ENCODE peak calls at places on chromosomes 11 and 22, in nine cellular contexts. R is HepG2, F is nephron progenitor cell, N is fibroblast of mammary gland, L is RWPE1, A is K562, Y is neural crest cell, H is HFF-Myc, X is B cell. S is an unnamed sample.

GRCh38 chr11:35073691-35074382 is 65.1 kb upstream of the CD44 start:
- DNase-seq in R (no peak), F (no peak), N (peak; percentile 51), L (no peak), A (no peak), Y (no peak), H (no peak), X (no peak), S (no peak)

GRCh38 chr11:126080206-126080941 is 17.7 kb upstream of the CDON start:
- DNase-seq in R (no peak), F (peak; percentile 22), N (peak; percentile 6), L (no peak), A (no peak), Y (no peak), H (no peak), X (no peak), S (no peak)

GRCh38 chr11:76184551-76184993 is 21.7 kb downstream of the WNT11 start:
- DNase-seq in R (no peak), F (no peak), N (no peak), L (no peak), A (peak; percentile 68), Y (no peak), H (no peak), X (no peak), S (no peak)

GRCh38 chr22:42317691-42318547 is 47.5 kb upstream of the TCF20 start:
- DNase-seq in R (no peak), F (no peak), N (no peak), L (peak; percentile 59), A (no peak), Y (no peak), H (no peak), X (no peak), S (no peak)

GRCh38 chr11:117830072-117830471 is 5.5 kb upstream of the FXYD2 start:
- DNase-seq in R (no peak), F (no peak), N (no peak), L (no peak), A (no peak), Y (no peak), H (no peak), X (no peak), S (no peak)

GRCh38 chr11:134999490-135000066 is 587.5 kb upstream of the B3GAT1 start:
- DNase-seq in R (no peak), F (peak; percentile 67), N (no peak), L (no peak), A (no peak), Y (no peak), H (no peak), X (no peak), S (no peak)

GRCh38 chr11:65411681-65412070 is 10.9 kb upstream of the NEAT1 start:
- DNase-seq in R (no peak), F (no peak), N (no peak), L (no peak), A (no peak), Y (no peak), H (no peak), X (no peak), S (no peak)

GRCh38 chr22:26444777-26445176 is 15.7 kb downstream of the ASPHD2 start:
- DNase-seq in R (no peak), F (no peak), N (no peak), L (no peak), A (no peak), Y (no peak), H (no peak), X (no peak), S (no peak)

GRCh38 chr11:82930229-82930628 is 28.7 kb downstream of the DDIAS start:
- DNase-seq in R (no peak), F (no peak), N (no peak), L (no peak), A (no peak), Y (no peak), H (no peak), X (peak; percentile 43), S (no peak)

GRCh38 chr11:34501500-34501899 is 12.1 kb downstream of the ELF5 start:
- DNase-seq in R (peak; percentile 92), F (no peak), N (peak; percentile 84), L (peak; percentile 36), A (no peak), Y (no peak), H (no peak), X (no peak), S (peak; percentile 73)

GRCh38 chr22:45642966-45643365 is 28.7 kb upstream of the ATXN10 start:
- DNase-seq in R (no peak), F (no peak), N (no peak), L (no peak), A (no peak), Y (no peak), H (no peak), X (no peak), S (no peak)

GRCh38 chr11:47998733-47999359 is 18.5 kb downstream of the PTPRJ start:
- DNase-seq in R (peak; percentile 84), F (no peak), N (no peak), L (no peak), A (no peak), Y (no peak), H (no peak), X (no peak), S (no peak)

GRCh38 chr11:133533205-133533604 is 904 bp upstream of the OPCML start:
- DNase-seq in R (no peak), F (no peak), N (no peak), L (no peak), A (no peak), Y (no peak), H (no peak), X (no peak), S (no peak)

GRCh38 chr11:133531971-133532651 is at the start of gene OPCML:
- DNase-seq in R (no peak), F (peak; percentile 24), N (no peak), L (no peak), A (no peak), Y (no peak), H (no peak), X (no peak), S (no peak)

GRCh38 chr11:133529807-133530500 is 2.3 kb downstream of the OPCML start:
- DNase-seq in R (no peak), F (no peak), N (no peak), L (no peak), A (no peak), Y (no peak), H (no peak), X (no peak), S (no peak)

GRCh38 chr11:133531450-133531849 is 851 bp downstream of the OPCML start:
- DNase-seq in R (no peak), F (no peak), N (no peak), L (no peak), A (no peak), Y (no peak), H (no peak), X (no peak), S (no peak)

DNA sequence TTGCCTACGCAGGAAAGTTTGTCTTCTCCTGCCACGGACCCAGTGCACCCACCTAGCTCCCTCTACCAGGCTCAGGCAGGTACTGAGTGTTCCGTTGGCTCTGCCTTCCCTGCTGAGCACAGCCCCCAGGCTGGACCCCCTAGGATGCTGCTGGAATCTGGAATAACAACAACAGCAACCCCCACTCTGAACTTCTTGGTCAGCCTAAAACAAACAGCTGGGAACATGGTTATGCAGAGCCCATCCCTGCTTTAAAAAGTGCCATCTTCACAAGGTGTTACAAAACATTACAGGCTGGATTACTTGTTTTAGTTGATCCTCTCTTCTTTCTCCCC is 1.8 kb downstream of the OPCML start:
- DNase-seq in R (no peak), F (no peak), N (no peak), L (no peak), A (no peak), Y (no peak), H (no peak), X (no peak), S (no peak)
- TF ChIP-seq CTCF in R (no peak), F (peak; percentile 11), N (no peak), L (no peak), A (no peak), Y (no peak), H (no peak), X (no peak), S (no peak)

DNA sequence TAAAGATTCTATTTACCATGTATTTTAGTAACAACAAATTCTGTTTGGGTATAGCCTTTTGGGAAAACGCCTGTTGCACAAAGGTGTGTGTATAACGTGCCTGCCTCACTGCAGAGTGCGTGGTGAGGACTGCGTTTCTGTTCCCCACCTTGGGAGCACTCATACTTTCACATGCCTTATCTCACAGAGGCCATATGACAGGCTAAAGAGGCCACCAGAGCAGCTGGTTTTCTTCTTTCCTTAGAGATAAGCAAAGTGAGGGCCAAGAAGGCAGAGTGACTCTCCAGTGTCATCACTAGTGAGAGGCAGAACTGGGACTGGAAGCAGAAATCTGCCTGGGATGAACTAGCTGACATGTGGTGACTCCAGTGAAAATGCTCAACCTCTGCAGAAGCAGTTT is 369.2 kb upstream of the NARS2 start:
- DNase-seq in R (no peak), F (no peak), N (no peak), L (no peak), A (peak; percentile 62), Y (no peak), H (no peak), X (no peak), S (no peak)
- TF ChIP-seq CTCF in R (no peak), F (no peak), N (no peak), L (no peak), A (no peak), Y (no peak), H (no peak), X (no peak), S (no peak)

GRCh38 chr11:64007629-64008282 is 21.5 kb downstream of the OTUB1 start:
- DNase-seq in R (peak; percentile 89), F (peak; percentile 73), N (peak; percentile 27), L (no peak), A (peak; percentile 95), Y (peak; percentile 60), H (no peak), X (peak; percentile 46), S (no peak)
- TF ChIP-seq CTCF in R (peak; percentile 59), F (peak; percentile 25), N (no peak), L (no peak), A (peak; percentile 60), Y (peak; percentile 56), H (no peak), X (no peak), S (peak; percentile 13)

GRCh38 chr11:10454506-10454901 is 560 bp upstream of the AMPD3 start:
- DNase-seq in R (no peak), F (no peak), N (no peak), L (no peak), A (no peak), Y (no peak), H (no peak), X (no peak), S (no peak)

GRCh38 chr11:10452211-10452767 is 2.8 kb upstream of the AMPD3 start:
- DNase-seq in R (no peak), F (no peak), N (no peak), L (no peak), A (no peak), Y (no peak), H (no peak), X (no peak), S (no peak)

GRCh38 chr11:10453261-10453660 is 1.8 kb upstream of the AMPD3 start:
- DNase-seq in R (no peak), F (no peak), N (no peak), L (peak; percentile 38), A (no peak), Y (no peak), H (no peak), X (no peak), S (no peak)

GRCh38 chr11:10451399-10452116 is 3.5 kb upstream of the AMPD3 start:
- DNase-seq in R (no peak), F (no peak), N (no peak), L (no peak), A (no peak), Y (no peak), H (no peak), X (peak; percentile 83), S (no peak)

GRCh38 chr11:10450451-10451398 is 4.3 kb upstream of the AMPD3 start:
- DNase-seq in R (peak; percentile 32), F (peak; percentile 65), N (no peak), L (peak; percentile 54), A (no peak), Y (peak; percentile 33), H (no peak), X (peak; percentile 76), S (no peak)
- TF ChIP-seq CTCF in R (peak; percentile 48), F (peak; percentile 56), N (peak; percentile 18), L (peak; percentile 76), A (no peak), Y (peak; percentile 74), H (peak; percentile 27), X (peak; percentile 49), S (no peak)